ENCODE peak calls at places on chromosomes 4 and X, in eight cellular contexts. One of them, this sample, is unnamed.

GRCh38 chrX:154040307-154040756 is 20.6 kb upstream of the IRAK1 start:
- DNase-seq in OCI-LY7: no peak
- DNase-seq in KBM-7: no peak
- DNase-seq in stromal cell of bone marrow: peak
- DNase-seq in heart left ventricle: no peak
- DNase-seq in ELR: peak
- DNase-seq in effector CD4-positive, alpha-beta T cell: no peak
- DNase-seq in Calu3: no peak
- DNase-seq in this sample: no peak

GRCh38 chr4:42653606-42654560 is 3.0 kb downstream of the ATP8A1 start:
- DNase-seq in KBM-7: no peak
- DNase-seq in OCI-LY7: no peak
- DNase-seq in stromal cell of bone marrow: no peak
- DNase-seq in effector CD4-positive, alpha-beta T cell: no peak
- DNase-seq in heart left ventricle: no peak
- DNase-seq in Calu3: no peak
- DNase-seq in ELR: no peak
- DNase-seq in this sample: no peak

GRCh38 chrX:9337056-9337455 is 127.8 kb upstream of the TBL1X start:
- DNase-seq in Calu3: no peak
- DNase-seq in ELR: no peak
- DNase-seq in effector CD4-positive, alpha-beta T cell: no peak
- DNase-seq in stromal cell of bone marrow: peak
- DNase-seq in KBM-7: no peak
- DNase-seq in OCI-LY7: no peak
- DNase-seq in heart left ventricle: peak
- DNase-seq in this sample: no peak

GRCh38 chr4:39066371-39066770 is 4.3 kb downstream of the KLHL5 start:
- DNase-seq in KBM-7: no peak
- DNase-seq in stromal cell of bone marrow: no peak
- DNase-seq in OCI-LY7: no peak
- DNase-seq in ELR: no peak
- DNase-seq in effector CD4-positive, alpha-beta T cell: no peak
- DNase-seq in heart left ventricle: no peak
- DNase-seq in Calu3: no peak
- DNase-seq in this sample: no peak

GRCh38 chr4:150119492-150119891 is 41.2 kb downstream of the DCLK2 start:
- DNase-seq in OCI-LY7: no peak
- DNase-seq in heart left ventricle: no peak
- DNase-seq in ELR: peak
- DNase-seq in effector CD4-positive, alpha-beta T cell: no peak
- DNase-seq in KBM-7: no peak
- DNase-seq in Calu3: no peak
- DNase-seq in stromal cell of bone marrow: no peak
- DNase-seq in this sample: no peak

GRCh38 chrX:8364369-8365141 is 100.1 kb upstream of the VCX3B start:
- DNase-seq in ELR: peak
- DNase-seq in Calu3: no peak
- DNase-seq in effector CD4-positive, alpha-beta T cell: no peak
- DNase-seq in KBM-7: peak
- DNase-seq in OCI-LY7: peak
- DNase-seq in heart left ventricle: peak
- DNase-seq in stromal cell of bone marrow: no peak
- DNase-seq in this sample: peak

GRCh38 chr4:73964862-73965611 is 16.8 kb downstream of the PF4 start:
- DNase-seq in ELR: peak
- DNase-seq in Calu3: peak
- DNase-seq in KBM-7: no peak
- DNase-seq in OCI-LY7: no peak
- DNase-seq in effector CD4-positive, alpha-beta T cell: no peak
- DNase-seq in stromal cell of bone marrow: no peak
- DNase-seq in heart left ventricle: no peak
- DNase-seq in this sample: no peak

GRCh38 chr4:87848622-87849351 is 16.0 kb downstream of the MEPE start:
- DNase-seq in effector CD4-positive, alpha-beta T cell: no peak
- DNase-seq in Calu3: peak
- DNase-seq in ELR: peak
- DNase-seq in KBM-7: peak
- DNase-seq in heart left ventricle: peak
- DNase-seq in stromal cell of bone marrow: peak
- DNase-seq in OCI-LY7: peak
- DNase-seq in this sample: peak

GRCh38 chr4:147723316-147723715 is 8.6 kb upstream of the ARHGAP10 start:
- DNase-seq in Calu3: no peak
- DNase-seq in KBM-7: no peak
- DNase-seq in heart left ventricle: no peak
- DNase-seq in effector CD4-positive, alpha-beta T cell: no peak
- DNase-seq in stromal cell of bone marrow: no peak
- DNase-seq in OCI-LY7: no peak
- DNase-seq in ELR: no peak
- DNase-seq in this sample: no peak

GRCh38 chrX:43508694-43509093 is 147.4 kb upstream of the MAOA start:
- DNase-seq in KBM-7: no peak
- DNase-seq in ELR: no peak
- DNase-seq in stromal cell of bone marrow: no peak
- DNase-seq in heart left ventricle: no peak
- DNase-seq in OCI-LY7: no peak
- DNase-seq in Calu3: no peak
- DNase-seq in effector CD4-positive, alpha-beta T cell: no peak
- DNase-seq in this sample: no peak

GRCh38 chr4:6606465-6607235 is 31.7 kb downstream of the MAN2B2 start:
- DNase-seq in effector CD4-positive, alpha-beta T cell: no peak
- DNase-seq in OCI-LY7: no peak
- DNase-seq in KBM-7: no peak
- DNase-seq in ELR: no peak
- DNase-seq in stromal cell of bone marrow: no peak
- DNase-seq in heart left ventricle: no peak
- DNase-seq in Calu3: no peak
- DNase-seq in this sample: no peak